ENCODE peak calls at places on chromosomes 3 and 15, in eight cellular contexts. One of them, this sample, is unnamed.

GRCh38 chr15:70741677-70742293 is 21.6 kb downstream of the UACA start:
- DNase-seq in GM20000: no peak
- DNase-seq in cardiac fibroblast: peak
- DNase-seq in sigmoid colon: no peak
- DNase-seq in colonic mucosa: no peak
- DNase-seq in H1: no peak
- DNase-seq in cardiac muscle cell: no peak
- DNase-seq in fibroblast of the aortic adventitia: peak
- DNase-seq in this sample: peak

GRCh38 chr3:42600958-42601675 is 631 bp downstream of the NKTR start:
- DNase-seq in GM20000: no peak
- DNase-seq in cardiac fibroblast: peak
- DNase-seq in sigmoid colon: peak
- DNase-seq in colonic mucosa: peak
- DNase-seq in H1: peak
- DNase-seq in cardiac muscle cell: peak
- DNase-seq in fibroblast of the aortic adventitia: peak
- DNase-seq in this sample: peak

GRCh38 chr15:93866441-93866840 is 364.9 kb upstream of the MCTP2 start:
- DNase-seq in GM20000: no peak
- DNase-seq in cardiac fibroblast: no peak
- DNase-seq in sigmoid colon: no peak
- DNase-seq in colonic mucosa: no peak
- DNase-seq in H1: no peak
- DNase-seq in cardiac muscle cell: no peak
- DNase-seq in fibroblast of the aortic adventitia: no peak
- DNase-seq in this sample: no peak

GRCh38 chr3:129476586-129476985 is 36.6 kb downstream of the IFT122 start:
- DNase-seq in GM20000: no peak
- DNase-seq in cardiac fibroblast: no peak
- DNase-seq in sigmoid colon: no peak
- DNase-seq in colonic mucosa: no peak
- DNase-seq in H1: no peak
- DNase-seq in cardiac muscle cell: no peak
- DNase-seq in fibroblast of the aortic adventitia: no peak
- DNase-seq in this sample: no peak

GRCh38 chr3:65939841-65940246 is 98.9 kb downstream of the MAGI1 start:
- DNase-seq in GM20000: no peak
- DNase-seq in cardiac fibroblast: no peak
- DNase-seq in sigmoid colon: no peak
- DNase-seq in colonic mucosa: no peak
- DNase-seq in H1: no peak
- DNase-seq in cardiac muscle cell: no peak
- DNase-seq in fibroblast of the aortic adventitia: peak
- DNase-seq in this sample: no peak

GRCh38 chr15:95932676-95933075 is 397.8 kb upstream of the NR2F2 start:
- DNase-seq in GM20000: no peak
- DNase-seq in cardiac fibroblast: peak
- DNase-seq in sigmoid colon: no peak
- DNase-seq in colonic mucosa: no peak
- DNase-seq in H1: no peak
- DNase-seq in cardiac muscle cell: no peak
- DNase-seq in fibroblast of the aortic adventitia: no peak
- DNase-seq in this sample: peak

GRCh38 chr3:173945081-173945652 is 547.6 kb downstream of the NLGN1 start:
- DNase-seq in GM20000: no peak
- DNase-seq in cardiac fibroblast: no peak
- DNase-seq in sigmoid colon: no peak
- DNase-seq in colonic mucosa: no peak
- DNase-seq in H1: no peak
- DNase-seq in cardiac muscle cell: no peak
- DNase-seq in fibroblast of the aortic adventitia: no peak
- DNase-seq in this sample: no peak

GRCh38 chr3:183158552-183159006 is 4.0 kb downstream of the LAMP3 start:
- DNase-seq in GM20000: peak
- DNase-seq in cardiac fibroblast: peak
- DNase-seq in sigmoid colon: no peak
- DNase-seq in colonic mucosa: no peak
- DNase-seq in H1: no peak
- DNase-seq in cardiac muscle cell: no peak
- DNase-seq in fibroblast of the aortic adventitia: no peak
- DNase-seq in this sample: no peak

GRCh38 chr15:23482764-23483489 is 35.9 kb upstream of the GOLGA6L2 start:
- DNase-seq in GM20000: no peak
- DNase-seq in cardiac fibroblast: no peak
- DNase-seq in sigmoid colon: no peak
- DNase-seq in colonic mucosa: no peak
- DNase-seq in H1: no peak
- DNase-seq in cardiac muscle cell: no peak
- DNase-seq in fibroblast of the aortic adventitia: no peak
- DNase-seq in this sample: no peak

GRCh38 chr15:39455502-39455991 is 125.3 kb upstream of the THBS1 start:
- DNase-seq in GM20000: no peak
- DNase-seq in cardiac fibroblast: peak
- DNase-seq in sigmoid colon: no peak
- DNase-seq in colonic mucosa: no peak
- DNase-seq in H1: no peak
- DNase-seq in cardiac muscle cell: no peak
- DNase-seq in fibroblast of the aortic adventitia: peak
- DNase-seq in this sample: peak

GRCh38 chr3:123907720-123908119 is 23.6 kb upstream of the MYLK start:
- DNase-seq in GM20000: no peak
- DNase-seq in cardiac fibroblast: no peak
- DNase-seq in sigmoid colon: no peak
- DNase-seq in colonic mucosa: no peak
- DNase-seq in H1: no peak
- DNase-seq in cardiac muscle cell: no peak
- DNase-seq in fibroblast of the aortic adventitia: no peak
- DNase-seq in this sample: no peak
- TF ChIP-seq CTCF in GM20000: no peak
- TF ChIP-seq CTCF in cardiac fibroblast: no peak
- TF ChIP-seq CTCF in sigmoid colon: no peak
- TF ChIP-seq CTCF in colonic mucosa: no peak
- TF ChIP-seq CTCF in H1: peak
- TF ChIP-seq CTCF in cardiac muscle cell: no peak
- TF ChIP-seq CTCF in fibroblast of the aortic adventitia: no peak
- TF ChIP-seq CTCF in this sample: peak

GRCh38 chr3:12484198-12484982 is at the start of gene TSEN2:
- DNase-seq in GM20000: peak
- DNase-seq in cardiac fibroblast: peak
- DNase-seq in sigmoid colon: peak
- DNase-seq in colonic mucosa: peak
- DNase-seq in H1: peak
- DNase-seq in cardiac muscle cell: peak
- DNase-seq in fibroblast of the aortic adventitia: peak
- DNase-seq in this sample: peak
- TF ChIP-seq CTCF in GM20000: no peak
- TF ChIP-seq CTCF in cardiac fibroblast: no peak
- TF ChIP-seq CTCF in sigmoid colon: no peak
- TF ChIP-seq CTCF in colonic mucosa: no peak
- TF ChIP-seq CTCF in H1: no peak
- TF ChIP-seq CTCF in cardiac muscle cell: peak
- TF ChIP-seq CTCF in fibroblast of the aortic adventitia: peak
- TF ChIP-seq CTCF in this sample: peak

DNA sequence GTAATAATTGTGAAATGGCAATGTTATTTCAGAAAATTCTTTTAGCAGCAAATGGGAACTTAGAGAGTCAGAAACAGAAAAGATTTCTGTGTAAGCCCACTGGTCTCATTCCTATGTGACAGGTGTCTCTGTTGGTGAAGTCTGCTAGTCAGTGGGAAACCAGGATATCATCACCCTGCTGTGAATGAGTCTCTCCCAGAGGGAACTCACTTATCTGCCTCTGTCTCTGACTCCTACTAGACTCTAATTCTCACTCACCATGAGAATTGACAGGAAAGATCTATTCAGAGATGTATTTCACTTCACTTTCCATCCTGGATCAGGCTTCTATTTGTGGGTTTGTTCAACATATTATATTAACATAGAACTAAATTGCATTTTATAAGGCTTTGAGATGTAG is 266.0 kb downstream of the EPHA3 start:
- DNase-seq in GM20000: no peak
- DNase-seq in cardiac fibroblast: no peak
- DNase-seq in sigmoid colon: no peak
- DNase-seq in colonic mucosa: no peak
- DNase-seq in H1: no peak
- DNase-seq in cardiac muscle cell: peak
- DNase-seq in fibroblast of the aortic adventitia: no peak
- DNase-seq in this sample: no peak
- TF ChIP-seq CTCF in GM20000: no peak
- TF ChIP-seq CTCF in cardiac fibroblast: no peak
- TF ChIP-seq CTCF in sigmoid colon: no peak
- TF ChIP-seq CTCF in colonic mucosa: no peak
- TF ChIP-seq CTCF in H1: no peak
- TF ChIP-seq CTCF in cardiac muscle cell: no peak
- TF ChIP-seq CTCF in fibroblast of the aortic adventitia: no peak
- TF ChIP-seq CTCF in this sample: no peak

GRCh38 chr3:137815251-137815650 is 51.1 kb downstream of the SOX14 start:
- DNase-seq in GM20000: no peak
- DNase-seq in cardiac fibroblast: no peak
- DNase-seq in sigmoid colon: no peak
- DNase-seq in colonic mucosa: no peak
- DNase-seq in H1: no peak
- DNase-seq in cardiac muscle cell: no peak
- DNase-seq in fibroblast of the aortic adventitia: no peak
- DNase-seq in this sample: no peak
- TF ChIP-seq CTCF in GM20000: no peak
- TF ChIP-seq CTCF in cardiac fibroblast: no peak
- TF ChIP-seq CTCF in sigmoid colon: no peak
- TF ChIP-seq CTCF in colonic mucosa: no peak
- TF ChIP-seq CTCF in H1: no peak
- TF ChIP-seq CTCF in cardiac muscle cell: no peak
- TF ChIP-seq CTCF in fibroblast of the aortic adventitia: no peak
- TF ChIP-seq CTCF in this sample: no peak

DNA sequence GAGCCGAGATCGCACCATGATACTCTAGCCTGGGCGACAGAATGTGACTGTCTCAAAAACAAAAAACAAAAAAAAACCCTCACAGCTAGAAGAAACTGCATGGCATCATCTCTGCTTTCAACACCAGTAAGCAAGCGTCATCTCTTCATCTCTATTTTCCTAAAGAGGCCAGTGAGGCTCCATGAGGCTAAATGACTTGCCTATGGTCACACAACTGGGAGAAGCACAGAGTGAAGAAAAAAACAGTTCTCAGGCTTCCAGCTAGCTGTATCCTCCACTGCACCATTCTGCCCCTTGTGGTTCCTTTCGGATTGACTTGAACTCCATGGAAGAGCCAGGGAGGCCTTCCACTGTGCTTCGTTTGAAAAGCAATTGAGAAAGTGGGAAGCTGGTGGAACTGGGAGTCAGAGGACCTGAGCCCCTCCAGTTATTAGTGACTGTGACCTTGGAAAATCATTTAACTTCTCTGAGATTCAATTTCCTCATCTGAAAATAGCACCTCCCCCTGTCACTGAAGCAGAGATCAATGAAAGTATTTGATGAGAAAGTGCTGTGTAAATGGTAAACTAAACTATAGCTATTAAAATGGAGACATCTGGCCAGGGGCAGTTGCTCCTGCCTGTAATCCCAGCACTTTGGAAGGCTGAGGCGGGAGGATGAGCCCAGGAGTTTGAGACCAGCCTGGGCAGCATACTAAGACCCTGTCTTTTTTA is 32.1 kb upstream of the DENND4A start:
- DNase-seq in GM20000: peak
- DNase-seq in cardiac fibroblast: peak
- DNase-seq in sigmoid colon: peak
- DNase-seq in colonic mucosa: peak
- DNase-seq in H1: peak
- DNase-seq in cardiac muscle cell: peak
- DNase-seq in fibroblast of the aortic adventitia: peak
- DNase-seq in this sample: peak
- TF ChIP-seq CTCF in GM20000: peak
- TF ChIP-seq CTCF in cardiac fibroblast: peak
- TF ChIP-seq CTCF in sigmoid colon: peak
- TF ChIP-seq CTCF in colonic mucosa: peak
- TF ChIP-seq CTCF in H1: peak
- TF ChIP-seq CTCF in cardiac muscle cell: peak
- TF ChIP-seq CTCF in fibroblast of the aortic adventitia: peak
- TF ChIP-seq CTCF in this sample: peak

This sample was measured in HFFc6.